ENCODE peak calls at places on chromosomes 3 and 15, in four cellular contexts. Z, Y, V and K are unnamed samples.

GRCh38 chr3:157544501-157545139 is 41.4 kb upstream of the VEPH1 start:
- DNase-seq in V (no peak), Z (no peak), Y (no peak), K (no peak)

GRCh38 chr3:113275876-113276580 is 64.7 kb downstream of the BOC start:
- DNase-seq in Y (peak), Z (peak), V (no peak), K (no peak)

GRCh38 chr3:50584391-50584790 is 15.1 kb downstream of the HEMK1 start:
- DNase-seq in V (no peak), Z (no peak), Y (no peak), K (no peak)

GRCh38 chr3:73727854-73728253 is 103.1 kb upstream of the PDZRN3 start:
- DNase-seq in Y (no peak), V (no peak), Z (no peak), K (no peak)

GRCh38 chr3:180804871-180805430 is 107.5 kb upstream of the FXR1 start:
- DNase-seq in Y (peak), Z (no peak), V (peak), K (peak)

GRCh38 chr15:70561885-70562284 is 201.5 kb downstream of the UACA start:
- DNase-seq in Y (no peak), Z (no peak), V (no peak), K (no peak)

GRCh38 chr3:30471076-30471475 is 135.3 kb upstream of the TGFBR2 start:
- DNase-seq in Y (no peak), V (no peak), Z (no peak), K (no peak)

GRCh38 chr15:101445562-101446526 is 43.7 kb downstream of the PCSK6 start:
- DNase-seq in V (no peak), Y (peak), Z (no peak), K (no peak)

GRCh38 chr3:13683772-13684171 is 134.8 kb downstream of the FBLN2 start:
- DNase-seq in Y (no peak), V (no peak), Z (no peak), K (no peak)

GRCh38 chr15:64905941-64906340 is 5.8 kb upstream of the ANKDD1A start:
- DNase-seq in Z (no peak), Y (no peak), V (no peak), K (no peak)

GRCh38 chr15:64906402-64906801 is 5.3 kb upstream of the ANKDD1A start:
- DNase-seq in Z (no peak), V (no peak), Y (no peak), K (no peak)

GRCh38 chr15:64904189-64904588 is 7.5 kb upstream of the ANKDD1A start:
- DNase-seq in Y (no peak), Z (no peak), V (no peak), K (no peak)

GRCh38 chr15:64903331-64903950 is 8.3 kb upstream of the ANKDD1A start:
- DNase-seq in V (no peak), Y (no peak), Z (no peak), K (no peak)

DNA sequence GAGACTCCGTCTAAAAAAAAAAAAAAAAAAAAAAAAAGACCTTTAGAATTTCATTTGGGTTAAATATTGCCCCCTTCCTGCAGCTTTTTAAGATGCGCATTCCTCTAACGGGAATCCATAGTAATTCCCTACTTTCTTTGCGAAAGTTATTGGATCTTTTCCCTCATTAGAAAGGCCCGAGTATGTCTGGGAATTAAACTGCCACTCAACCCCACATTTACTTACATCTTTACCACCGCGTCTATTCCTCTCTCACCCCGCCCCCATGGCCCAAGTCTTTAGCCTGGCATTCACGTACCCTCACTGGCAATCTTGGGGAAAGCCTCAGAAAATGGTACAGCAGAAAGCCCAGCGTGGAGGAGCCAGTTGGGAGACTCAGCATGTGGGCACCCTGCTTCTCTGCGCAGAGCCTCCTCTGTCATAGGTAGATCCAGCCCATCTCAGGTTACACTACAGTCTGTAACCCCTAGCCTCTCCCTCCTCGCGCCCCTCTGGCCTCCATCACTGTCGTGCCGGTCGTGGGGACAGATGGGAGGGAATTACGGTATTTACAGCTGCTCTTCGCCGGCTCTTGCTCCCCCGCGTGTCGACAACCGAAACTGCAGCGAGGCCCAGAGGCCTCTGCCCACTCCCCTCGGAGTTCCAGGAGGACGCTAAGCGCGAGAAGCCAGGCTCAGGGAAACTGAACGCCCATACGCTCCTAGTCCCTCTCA is 6.4 kb upstream of the ANKDD1A start:
- DNase-seq in Y (peak), V (peak), Z (no peak), K (peak)
- TF ChIP-seq ATF2 in Y (no peak), V (peak), Z (no peak), K (no peak)

GRCh38 chr15:29196306-29196705 is 73.3 kb downstream of the NSMCE3 start:
- DNase-seq in Z (no peak), V (peak), Y (no peak), K (peak)
- TF ChIP-seq ATF2 in Z (no peak), V (no peak), Y (no peak), K (no peak)

DNA sequence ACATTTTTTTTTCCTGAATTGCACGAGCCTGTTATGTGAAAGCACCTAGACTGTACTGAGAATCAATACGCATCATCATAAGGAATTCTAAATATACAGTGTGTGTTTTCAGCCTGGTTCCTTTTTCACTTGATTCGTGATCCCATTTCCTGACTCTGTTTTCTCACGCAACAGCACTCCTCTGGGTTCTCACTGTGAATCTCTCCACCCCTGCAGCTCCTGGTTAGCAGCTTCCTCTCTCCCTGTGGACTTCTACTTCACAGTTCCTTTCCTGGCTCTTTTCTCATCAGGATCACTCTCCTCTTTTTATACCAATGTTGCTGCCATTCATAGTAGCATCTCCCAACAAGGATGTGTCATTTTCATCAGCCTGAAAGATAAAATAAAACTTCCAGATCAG is 297.2 kb downstream of the CADM2 start:
- DNase-seq in Z (no peak), Y (no peak), V (no peak), K (no peak)
- TF ChIP-seq ATF2 in Z (no peak), Y (no peak), V (no peak), K (no peak)

GRCh38 chr15:42498212-42499038 is 3.0 kb downstream of the SNAP23 start:
- DNase-seq in Z (no peak), Y (no peak), V (no peak), K (no peak)

GRCh38 chr15:42493694-42494093 is 1.7 kb upstream of the SNAP23 start:
- DNase-seq in Z (no peak), Y (no peak), V (no peak), K (no peak)

GRCh38 chr15:42491540-42492225 is 742 bp upstream of the ZNF106 start:
- DNase-seq in V (no peak), Z (no peak), Y (peak), K (no peak)

GRCh38 chr15:42495361-42496212 is at the start of gene SNAP23:
- DNase-seq in V (peak), Y (peak), Z (peak), K (peak)

GRCh38 chr15:42494998-42495360 is 455 bp upstream of the SNAP23 start:
- DNase-seq in Z (no peak), V (no peak), Y (peak), K (no peak)
- TF ChIP-seq ATF2 in Z (no peak), V (no peak), Y (no peak), K (no peak)

DNA sequence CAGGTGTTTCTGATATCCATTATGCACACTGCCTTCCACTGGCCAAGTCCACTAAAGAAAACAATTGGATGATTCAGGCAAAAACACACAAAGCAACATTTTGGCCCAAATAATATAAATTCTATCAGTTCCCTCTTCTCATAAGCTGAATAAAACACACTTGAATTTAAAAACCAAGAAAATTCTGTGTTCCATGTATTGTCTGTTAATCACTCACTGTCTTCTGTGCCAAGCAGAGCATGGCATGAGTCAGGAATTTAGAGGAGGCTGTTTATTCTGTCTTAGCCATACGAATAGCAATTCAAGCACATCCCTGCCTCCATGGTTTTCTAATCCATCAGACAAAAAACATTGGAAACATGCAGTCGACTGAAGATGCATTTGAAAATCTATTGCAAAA is 215.6 kb upstream of the UMPS start:
- DNase-seq in V (no peak), Z (no peak), Y (no peak), K (no peak)
- TF ChIP-seq ATF2 in V (no peak), Z (no peak), Y (no peak), K (no peak)

GRCh38 chr3:61790411-61790810 is 229.0 kb downstream of the PTPRG start:
- DNase-seq in V (no peak), Y (no peak), Z (no peak), K (no peak)
- TF ChIP-seq ATF2 in V (no peak), Y (no peak), Z (no peak), K (no peak)

GRCh38 chr3:148791955-148792354 is 35.7 kb upstream of the CPB1 start:
- DNase-seq in Y (no peak), V (no peak), Z (no peak), K (no peak)

GRCh38 chr3:148790370-148790769 is 37.2 kb upstream of the CPB1 start:
- DNase-seq in V (no peak), Y (no peak), Z (no peak), K (no peak)

GRCh38 chr3:148791296-148791695 is 36.3 kb upstream of the CPB1 start:
- DNase-seq in Y (no peak), Z (no peak), V (no peak), K (no peak)

GRCh38 chr3:148789156-148789555 is 38.5 kb upstream of the CPB1 start:
- DNase-seq in V (no peak), Z (no peak), Y (no peak), K (no peak)

GRCh38 chr3:148790841-148791240 is 36.8 kb upstream of the CPB1 start:
- DNase-seq in Z (no peak), Y (no peak), V (no peak), K (no peak)
- TF ChIP-seq ATF2 in Z (no peak), Y (no peak), V (no peak), K (no peak)

GRCh38 chr3:184099806-184100686 is 3.2 kb downstream of the HTR3E start:
- DNase-seq in Y (no peak), V (no peak), Z (no peak), K (no peak)
- TF ChIP-seq ATF2 in Y (no peak), V (no peak), Z (no peak), K (no peak)

GRCh38 chr3:195253981-195254432 is 17.0 kb downstream of the XXYLT1 start:
- DNase-seq in Z (no peak), Y (no peak), V (no peak), K (no peak)
- TF ChIP-seq ATF2 in Z (no peak), Y (no peak), V (no peak), K (no peak)

GRCh38 chr3:177110308-177111254 is 86.7 kb downstream of the TBL1XR1 start:
- DNase-seq in V (no peak), Z (no peak), Y (no peak), K (no peak)

GRCh38 chr3:177108648-177109047 is 88.6 kb downstream of the TBL1XR1 start:
- DNase-seq in Y (no peak), V (no peak), Z (no peak), K (no peak)

GRCh38 chr3:177114253-177114652 is 83.0 kb downstream of the TBL1XR1 start:
- DNase-seq in V (no peak), Z (no peak), Y (no peak), K (no peak)

GRCh38 chr3:177109688-177110087 is 87.6 kb downstream of the TBL1XR1 start:
- DNase-seq in Y (no peak), Z (no peak), V (no peak), K (no peak)

DNA sequence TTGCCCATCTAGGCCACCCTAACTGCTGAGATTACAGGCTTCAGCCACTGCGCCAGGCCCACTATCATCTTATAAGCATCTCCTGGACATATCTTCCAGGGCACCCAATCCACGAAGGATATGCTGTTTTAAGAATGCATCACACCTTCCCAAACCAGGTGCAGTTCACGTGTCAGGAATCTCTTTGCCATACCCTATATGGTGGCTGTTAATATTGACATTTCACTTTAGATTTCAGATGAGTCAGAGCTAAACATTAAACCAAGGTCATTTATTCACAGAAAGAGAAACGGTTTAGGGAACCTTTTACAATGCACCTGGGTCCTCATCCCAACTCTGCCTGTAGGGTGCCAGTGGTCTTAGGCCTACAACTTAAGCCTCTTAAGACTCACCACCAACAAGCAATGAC is 85.7 kb downstream of the TBL1XR1 start:
- DNase-seq in V (no peak), Z (no peak), Y (peak), K (no peak)
- TF ChIP-seq ATF2 in V (no peak), Z (no peak), Y (peak), K (no peak)